ENCODE peak calls at places on chromosomes 13 and 19, in four cellular contexts. One of them, this sample, is unnamed.

GRCh38 chr13:25971499-25972145 is 80.2 kb downstream of the SHISA2 start:
- DNase-seq in HepG2: no peak
- DNase-seq in K562: no peak
- DNase-seq in SK-N-SH: no peak
- DNase-seq in this sample: no peak

GRCh38 chr19:1172353-1173159 is 1.5 kb downstream of the SBNO2 start:
- DNase-seq in HepG2: no peak
- DNase-seq in K562: no peak
- DNase-seq in SK-N-SH: peak; percentile 64
- DNase-seq in this sample: no peak

GRCh38 chr13:91347996-91348905 is 764 bp downstream of the MIR17HG start:
- DNase-seq in HepG2: no peak
- DNase-seq in SK-N-SH: no peak
- DNase-seq in K562: peak; percentile 88
- DNase-seq in this sample: no peak

GRCh38 chr19:17296976-17297375 is 6.2 kb downstream of the ABHD8 start:
- DNase-seq in K562: no peak
- DNase-seq in HepG2: no peak
- DNase-seq in SK-N-SH: no peak
- DNase-seq in this sample: no peak

GRCh38 chr13:110448677-110449076 is 112.8 kb downstream of the RAB20 start:
- DNase-seq in K562: no peak
- DNase-seq in SK-N-SH: no peak
- DNase-seq in HepG2: no peak
- DNase-seq in this sample: no peak

GRCh38 chr13:102679449-102680132 is 15.3 kb downstream of the METTL21C start:
- DNase-seq in HepG2: no peak
- DNase-seq in SK-N-SH: no peak
- DNase-seq in K562: no peak
- DNase-seq in this sample: no peak

GRCh38 chr19:43957891-43958290 is 6.9 kb downstream of the ZNF221 start:
- DNase-seq in HepG2: peak; percentile 59
- DNase-seq in K562: no peak
- DNase-seq in SK-N-SH: no peak
- DNase-seq in this sample: no peak

GRCh38 chr13:21117104-21117809 is 55.9 kb upstream of the LATS2 start:
- DNase-seq in HepG2: peak; percentile 40
- DNase-seq in K562: no peak
- DNase-seq in SK-N-SH: no peak
- DNase-seq in this sample: no peak

GRCh38 chr19:30870861-30871260 is 478.4 kb downstream of the TSHZ3 start:
- DNase-seq in SK-N-SH: peak; percentile 39
- DNase-seq in K562: no peak
- DNase-seq in HepG2: no peak
- DNase-seq in this sample: no peak

GRCh38 chr13:101916758-101917474 is 464.4 kb downstream of the ITGBL1 start:
- DNase-seq in K562: no peak
- DNase-seq in SK-N-SH: peak; percentile 72
- DNase-seq in HepG2: no peak
- DNase-seq in this sample: no peak

GRCh38 chr19:39399684-39400465 is 6.8 kb upstream of the ZFP36 start:
- DNase-seq in HepG2: no peak
- DNase-seq in SK-N-SH: no peak
- DNase-seq in K562: no peak
- DNase-seq in this sample: no peak
- TF ChIP-seq ELF1 in HepG2: no peak
- TF ChIP-seq ELF1 in SK-N-SH: no peak
- TF ChIP-seq ELF1 in K562: no peak
- TF ChIP-seq ELF1 in this sample: no peak

DNA sequence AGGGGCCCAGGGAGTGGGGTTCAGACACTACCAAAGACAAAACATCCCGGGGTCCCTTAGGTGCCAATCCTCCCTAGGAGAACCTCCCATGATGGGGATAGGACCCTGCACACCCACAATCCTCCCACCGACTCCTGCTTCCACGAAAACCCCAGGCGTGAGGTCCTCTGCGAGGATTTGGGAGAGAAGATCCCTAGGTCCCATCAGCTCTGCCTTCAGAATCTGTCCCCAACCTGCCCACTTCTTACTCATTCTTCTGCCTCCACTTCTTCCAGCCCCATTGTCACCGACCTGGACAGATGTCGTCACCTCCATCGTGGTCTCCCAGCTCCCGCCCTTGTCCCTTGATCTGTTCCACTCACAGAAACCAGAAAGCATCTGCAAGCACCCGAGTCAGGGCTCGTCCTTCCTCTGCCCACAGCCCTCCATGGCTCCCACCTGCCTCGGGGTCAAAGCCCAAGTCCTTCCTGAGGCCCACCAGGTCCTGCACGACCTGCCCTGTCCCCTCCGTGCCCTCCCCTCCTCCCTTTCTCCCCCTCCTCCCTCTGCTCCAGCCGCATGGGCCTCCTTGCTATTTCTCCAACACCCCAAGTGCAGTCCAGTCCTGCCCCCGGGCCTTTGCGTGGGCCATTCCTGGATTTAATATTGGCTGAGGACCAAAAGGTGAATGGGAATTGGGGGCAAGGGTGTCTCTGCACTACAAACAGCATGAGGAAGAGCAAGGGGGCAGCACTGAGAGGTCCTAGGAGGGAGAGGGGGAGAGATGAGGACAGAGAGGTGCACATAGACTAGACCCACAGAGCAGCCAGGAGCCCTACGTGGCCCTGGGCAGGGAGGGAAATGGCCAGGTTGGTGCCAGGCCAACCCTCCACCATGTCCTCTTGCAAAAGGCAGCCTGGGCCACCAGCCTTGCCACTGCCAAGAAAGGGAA is 51.3 kb downstream of the PTPRS start:
- DNase-seq in SK-N-SH: peak; percentile 35
- DNase-seq in HepG2: no peak
- DNase-seq in K562: no peak
- DNase-seq in this sample: no peak
- TF ChIP-seq ELF1 in SK-N-SH: no peak
- TF ChIP-seq ELF1 in HepG2: no peak
- TF ChIP-seq ELF1 in K562: no peak
- TF ChIP-seq ELF1 in this sample: no peak

DNA sequence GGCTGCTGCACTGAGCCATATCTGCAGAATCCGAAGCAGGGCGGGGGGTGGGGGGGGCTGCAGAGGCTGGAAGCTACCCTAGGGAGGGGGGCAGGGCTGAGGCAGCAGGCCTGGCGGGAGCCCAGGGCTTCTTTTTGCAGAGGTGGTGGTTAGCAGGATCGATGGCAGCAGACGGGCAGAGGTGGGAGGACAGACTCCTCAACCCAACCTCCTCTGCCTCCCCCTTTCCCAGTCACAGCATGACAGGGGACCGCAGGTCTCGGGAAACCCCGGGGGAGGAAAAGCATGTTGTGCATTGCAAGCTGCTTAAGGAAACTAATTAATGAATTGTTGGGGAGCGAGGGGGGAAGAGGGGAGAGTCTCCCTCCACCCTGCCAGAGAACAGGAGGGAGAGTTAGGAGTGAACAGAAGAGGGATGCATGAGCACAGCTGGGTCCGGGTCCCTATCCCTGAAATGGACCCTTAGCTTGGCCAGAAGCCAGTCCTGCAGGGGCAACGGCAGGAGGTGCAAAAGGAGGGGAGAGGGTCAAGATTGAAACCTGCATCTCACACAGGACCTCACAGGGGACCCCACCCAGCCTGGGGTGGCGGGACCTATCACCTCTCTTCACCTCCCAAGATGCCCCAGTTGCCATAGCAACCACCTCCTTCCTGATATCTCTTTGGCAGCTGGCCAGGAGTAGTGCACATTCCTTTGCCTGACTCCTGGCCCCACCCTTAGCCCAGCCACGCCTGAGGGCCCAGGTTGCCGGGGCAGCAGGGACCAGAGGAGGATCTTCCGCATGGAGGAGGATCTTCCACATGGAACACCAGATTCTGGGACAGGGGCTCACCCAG is 1.8 kb downstream of the FXYD7 start:
- DNase-seq in SK-N-SH: no peak
- DNase-seq in K562: peak; percentile 88
- DNase-seq in HepG2: no peak
- DNase-seq in this sample: no peak
- TF ChIP-seq ELF1 in SK-N-SH: no peak
- TF ChIP-seq ELF1 in K562: no peak
- TF ChIP-seq ELF1 in HepG2: no peak
- TF ChIP-seq ELF1 in this sample: no peak

GRCh38 chr13:42305503-42305902 is 33.6 kb downstream of the AKAP11 start:
- DNase-seq in SK-N-SH: no peak
- DNase-seq in HepG2: no peak
- DNase-seq in K562: no peak
- DNase-seq in this sample: no peak
- TF ChIP-seq ELF1 in SK-N-SH: no peak
- TF ChIP-seq ELF1 in HepG2: no peak
- TF ChIP-seq ELF1 in K562: no peak
- TF ChIP-seq ELF1 in this sample: no peak

GRCh38 chr13:23851106-23851505 is 38.1 kb downstream of the MIPEP start:
- DNase-seq in HepG2: no peak
- DNase-seq in SK-N-SH: no peak
- DNase-seq in K562: no peak
- DNase-seq in this sample: no peak
- TF ChIP-seq ELF1 in HepG2: no peak
- TF ChIP-seq ELF1 in SK-N-SH: no peak
- TF ChIP-seq ELF1 in K562: no peak
- TF ChIP-seq ELF1 in this sample: no peak

DNA sequence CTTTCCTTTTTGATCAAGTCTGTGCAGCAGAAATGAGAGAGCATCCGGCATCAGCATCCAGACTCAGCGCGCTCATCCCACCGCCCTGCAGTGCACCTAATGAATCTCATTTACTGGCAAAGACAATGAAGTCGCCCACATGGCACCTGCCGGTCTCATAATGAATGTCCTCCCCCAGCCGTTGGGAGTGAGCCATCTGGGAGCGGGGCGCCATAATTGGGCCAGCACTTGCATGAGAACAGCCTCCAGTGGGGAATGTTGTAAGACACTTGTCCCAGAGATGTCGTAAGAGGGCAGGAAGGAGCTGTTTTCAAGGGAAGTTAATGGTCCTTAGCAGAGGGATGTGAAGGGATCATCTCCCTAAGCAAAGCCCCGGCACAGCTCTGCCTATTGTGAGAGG is 98.4 kb upstream of the UQCRFS1 start:
- DNase-seq in K562: no peak
- DNase-seq in HepG2: no peak
- DNase-seq in SK-N-SH: no peak
- DNase-seq in this sample: no peak
- TF ChIP-seq ELF1 in K562: no peak
- TF ChIP-seq ELF1 in HepG2: no peak
- TF ChIP-seq ELF1 in SK-N-SH: no peak
- TF ChIP-seq ELF1 in this sample: no peak

DNA sequence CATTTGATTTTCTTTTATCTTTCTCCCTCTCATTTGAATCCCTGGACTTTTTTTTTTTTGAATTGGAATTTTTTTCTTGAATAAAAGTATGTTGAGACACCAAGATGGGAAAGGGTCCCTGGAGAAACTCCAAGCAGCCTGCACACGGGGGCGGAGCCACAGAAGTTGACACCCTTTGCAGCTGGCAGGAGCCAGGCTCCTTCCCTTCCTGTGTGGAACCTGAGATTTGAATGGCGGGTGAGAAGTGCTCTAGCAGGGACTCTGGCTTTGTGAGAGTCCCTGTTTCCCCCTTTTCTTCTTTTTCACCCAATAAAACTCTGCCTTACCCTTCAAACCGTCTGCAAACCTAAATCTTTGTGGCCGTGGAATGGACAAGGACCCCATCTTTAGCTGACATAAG is 1381.0 kb upstream of the MIR17HG start:
- DNase-seq in K562: no peak
- DNase-seq in SK-N-SH: no peak
- DNase-seq in HepG2: no peak
- DNase-seq in this sample: no peak
- TF ChIP-seq ELF1 in K562: no peak
- TF ChIP-seq ELF1 in SK-N-SH: no peak
- TF ChIP-seq ELF1 in HepG2: no peak
- TF ChIP-seq ELF1 in this sample: no peak